ENCODE peak calls at places on chromosomes 4 and X, in nine cellular contexts. J is A549, N is omental fat pad, R is heart left ventricle, H is neural crest cell, D is thoracic aorta, S is GM12865, T is heart right ventricle, F is Calu3. U is an unnamed sample.
A peak's percentile ranks its signal among the peaks of the same experiment; 100 is the strongest.

GRCh38 chrX:11363069-11363594 is 69.9 kb downstream of the AMELX start:
- DNase-seq in N (no peak), F (no peak), D (no peak), S (peak; percentile 86), H (no peak), T (no peak), J (no peak), R (no peak), U (no peak)

GRCh38 chr4:84639143-84639542 is 56.2 kb downstream of the CDS1 start:
- DNase-seq in N (no peak), S (peak; percentile 5), H (no peak), T (no peak), D (no peak), R (no peak), J (no peak), F (no peak), U (no peak)

GRCh38 chr4:5472166-5472565 is 236.2 kb downstream of the EVC2 start:
- DNase-seq in J (no peak), R (no peak), T (no peak), S (no peak), H (no peak), D (no peak), N (no peak), F (no peak), U (no peak)

GRCh38 chr4:83731609-83732008 is 195.7 kb downstream of the GPAT3 start:
- DNase-seq in H (no peak), J (no peak), D (no peak), R (no peak), T (no peak), S (no peak), N (no peak), F (peak; percentile 4), U (no peak)

GRCh38 chr4:83067058-83067639 is 32.2 kb downstream of the COPS4 start:
- DNase-seq in D (no peak), J (no peak), F (peak; percentile 3), H (no peak), S (no peak), T (no peak), N (no peak), R (no peak), U (no peak)

GRCh38 chr4:163649557-163650091 is 155.1 kb downstream of the TMA16 start:
- DNase-seq in H (no peak), S (no peak), F (no peak), R (no peak), D (no peak), J (no peak), T (no peak), N (no peak), U (no peak)

GRCh38 chr4:87088188-87088587 is 132.2 kb downstream of the KLHL8 start:
- DNase-seq in D (no peak), J (no peak), N (no peak), R (no peak), H (no peak), S (no peak), F (no peak), T (no peak), U (no peak)

GRCh38 chr4:16082424-16083216 is 1.2 kb downstream of the PROM1 start:
- DNase-seq in R (peak; percentile 49), H (peak; percentile 66), T (peak; percentile 25), N (no peak), F (peak; percentile 37), S (no peak), D (no peak), J (peak; percentile 20), U (peak; percentile 81)

GRCh38 chr4:148542922-148543623 is 100.9 kb upstream of the NR3C2 start:
- DNase-seq in S (no peak), H (no peak), T (no peak), N (no peak), D (no peak), F (no peak), R (no peak), J (no peak), U (no peak)

DNA sequence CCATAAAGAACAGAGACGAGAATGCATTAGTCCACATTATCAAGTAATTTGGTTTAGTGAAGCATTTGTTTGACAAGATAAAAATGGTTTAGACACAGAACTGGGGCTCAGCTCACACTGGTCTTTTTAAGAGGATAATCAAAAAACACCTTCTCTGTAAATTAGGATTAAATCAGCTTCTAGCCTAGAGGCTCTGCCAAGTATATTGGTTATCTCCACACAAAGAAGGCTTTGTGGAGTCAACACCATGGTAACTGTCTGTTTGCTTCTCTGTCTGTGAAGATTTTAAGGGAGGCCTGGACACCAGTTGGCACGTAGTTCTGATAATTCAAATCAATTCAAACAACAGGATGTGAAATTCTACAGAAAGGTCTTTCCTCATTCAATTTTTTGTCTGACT is 687.0 kb downstream of the DMD start:
- DNase-seq in J (no peak), S (no peak), F (no peak), R (no peak), N (no peak), H (no peak), D (no peak), T (no peak), U (no peak)
- TF ChIP-seq CTCF in J (no peak), S (no peak), F (no peak), R (no peak), N (no peak), H (no peak), D (no peak), T (no peak), U (no peak)

DNA sequence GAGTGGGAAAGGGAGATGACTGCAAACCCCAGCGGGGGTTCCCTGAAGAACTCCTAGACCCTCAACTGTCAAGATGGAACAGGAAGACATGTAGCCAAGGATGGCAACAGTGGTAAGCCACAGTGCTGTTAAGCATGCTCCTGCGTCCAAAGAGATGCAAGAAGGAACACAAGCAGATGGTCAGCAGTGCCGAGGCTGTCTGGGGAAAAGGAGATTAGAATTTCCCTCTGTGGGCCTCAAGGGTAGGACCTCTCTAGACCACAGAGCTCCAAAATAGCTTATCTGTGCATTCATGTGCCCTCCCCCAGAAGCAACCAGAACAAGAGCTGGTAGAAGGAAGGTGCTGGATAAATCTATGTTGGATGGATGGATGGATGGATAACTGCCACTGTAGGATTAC is 82.0 kb upstream of the CPEB2 start:
- DNase-seq in R (no peak), J (no peak), N (no peak), F (no peak), D (no peak), H (no peak), T (no peak), S (no peak), U (no peak)
- TF ChIP-seq CTCF in R (no peak), J (no peak), N (no peak), F (no peak), D (no peak), H (no peak), T (no peak), S (no peak), U (no peak)

DNA sequence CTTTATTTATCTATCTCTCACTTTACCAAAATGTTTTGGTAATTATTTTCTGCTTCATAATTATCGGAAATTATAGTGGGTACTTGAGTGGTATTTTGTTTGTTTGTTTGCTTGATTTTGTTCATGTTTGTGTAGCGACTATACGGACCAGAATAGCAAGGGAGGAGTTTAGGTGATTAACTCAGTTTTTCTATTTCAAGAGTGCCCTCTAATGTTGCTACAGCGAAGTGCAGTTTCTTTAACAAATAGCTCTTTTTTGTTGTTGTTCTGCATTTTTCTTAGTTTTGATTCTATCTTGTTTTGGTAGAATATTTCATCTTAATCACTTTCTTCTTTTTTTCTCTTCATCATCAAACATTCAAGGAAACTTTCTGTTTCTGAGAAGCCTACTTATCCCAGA is 40.8 kb upstream of the QRFPR start:
- DNase-seq in T (no peak), S (peak; percentile 10), J (no peak), R (no peak), N (no peak), F (no peak), D (no peak), H (no peak), U (peak; percentile 49)
- TF ChIP-seq CTCF in T (peak; percentile 46), S (peak; percentile 19), J (peak; percentile 25), R (peak; percentile 31), N (no peak), F (no peak), D (no peak), H (peak; percentile 55), U (peak; percentile 71)

DNA sequence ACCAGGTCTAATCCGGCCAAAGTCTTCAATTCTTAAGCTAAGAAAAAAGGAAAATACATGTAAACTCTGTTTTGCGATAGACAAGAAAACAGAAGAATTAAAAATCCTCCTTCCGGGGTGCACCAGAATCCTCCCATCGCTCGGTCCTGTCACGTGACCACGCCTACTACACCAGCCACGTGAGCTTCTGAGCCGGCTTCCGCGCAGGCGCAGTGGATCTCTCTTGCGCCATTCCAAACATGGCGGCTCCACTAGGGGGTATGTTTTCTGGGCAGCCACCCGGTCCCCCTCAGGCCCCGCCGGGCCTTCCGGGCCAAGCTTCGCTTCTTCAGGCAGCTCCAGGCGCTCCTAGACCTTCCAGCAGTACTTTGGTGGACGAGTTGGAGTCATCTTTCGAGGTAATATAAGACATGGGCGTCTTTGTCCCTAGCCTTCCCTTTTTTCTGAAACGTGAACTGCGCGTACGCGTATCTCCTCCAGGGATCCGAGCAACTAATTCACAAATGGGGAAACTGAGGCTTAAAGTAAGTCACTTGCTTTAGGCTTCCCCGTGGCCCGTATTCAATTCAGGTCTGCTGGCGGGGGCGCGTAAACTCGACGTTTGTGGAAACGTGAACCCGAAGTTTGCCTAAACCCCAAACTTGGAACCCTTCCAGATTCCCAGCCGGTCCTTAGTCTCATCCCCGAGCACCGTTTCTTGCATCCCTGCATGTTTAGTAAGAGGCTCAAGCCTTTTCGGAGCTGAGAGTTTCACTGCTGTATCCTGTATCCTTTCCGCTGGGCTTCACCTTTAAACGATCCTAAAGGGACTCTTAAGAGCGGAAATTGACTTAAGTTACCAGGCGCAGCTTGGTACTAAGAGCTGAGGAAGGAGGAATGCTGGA is at the start of gene MED28:
- DNase-seq in N (peak; percentile 98), T (peak; percentile 96), S (peak; percentile 97), D (peak; percentile 94), J (peak; percentile 88), H (peak; percentile 91), F (peak; percentile 87), R (peak; percentile 98), U (peak; percentile 97)
- TF ChIP-seq CTCF in N (no peak), T (no peak), S (peak; percentile 20), D (no peak), J (no peak), H (peak; percentile 40), F (no peak), R (no peak), U (no peak)

DNA sequence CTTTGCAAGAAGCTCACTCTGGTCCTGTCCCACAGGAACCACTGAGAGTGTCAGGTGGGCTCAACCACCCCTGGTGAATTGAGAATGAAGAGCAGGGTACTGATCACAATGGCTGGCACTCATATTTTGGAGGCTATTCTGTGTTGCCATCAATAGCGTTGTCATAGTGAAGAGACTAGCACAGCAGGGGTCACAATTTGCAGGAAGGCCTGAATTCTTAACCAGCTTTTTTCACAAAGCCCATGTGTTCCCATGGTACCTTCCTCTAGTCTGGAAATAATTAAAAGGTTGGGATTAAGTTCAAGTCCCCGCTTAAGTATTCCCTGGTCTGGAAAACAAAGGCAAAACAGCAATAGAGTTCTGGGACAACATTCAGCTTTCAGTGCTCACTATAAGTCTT is 1051.7 kb downstream of the C4orf33 start:
- DNase-seq in T (no peak), N (no peak), S (no peak), H (no peak), J (no peak), R (no peak), D (no peak), F (no peak), U (peak; percentile 53)
- TF ChIP-seq CTCF in T (no peak), N (no peak), S (no peak), H (no peak), J (no peak), R (no peak), D (no peak), F (no peak), U (no peak)

U was measured in A673.